ENCODE peak calls at places on chromosome 1, in ten cellular contexts. E is AG09319; L is GM13977; F is epithelial cell of esophagus; S is activated CD8-positive, alpha-beta T cell treated with anti-CD3 and anti-CD28 coated beads for 36 hours; X is heart left ventricle; P is lung; J is HFF-Myc; V is cardiac fibroblast; Q is astrocyte of the spinal cord. G is an unnamed sample.
A peak's percentile ranks its signal among the peaks of the same experiment; 100 is the strongest.

GRCh38 chr1:40384413-40384762 is 10.9 kb downstream of the SMAP2 start:
- DNase-seq in E (no peak), L (no peak), F (no peak), S (no peak), X (no peak), P (no peak), J (no peak), V (no peak), Q (no peak), G (no peak)

GRCh38 chr1:3473381-3473844 is 18.9 kb downstream of the ARHGEF16 start:
- DNase-seq in E (peak; percentile 56), L (no peak), F (peak; percentile 93), S (no peak), X (no peak), P (no peak), J (peak; percentile 74), V (peak; percentile 37), Q (peak; percentile 92), G (no peak)

GRCh38 chr1:212692774-212693644 is 6.6 kb downstream of the BATF3 start:
- DNase-seq in E (no peak), L (no peak), F (peak; percentile 78), S (no peak), X (no peak), P (no peak), J (no peak), V (peak; percentile 54), Q (no peak), G (peak; percentile 65)

GRCh38 chr1:201597551-201598230 is 58.8 kb downstream of the NAV1 start:
- DNase-seq in E (no peak), L (no peak), F (peak; percentile 63), S (no peak), X (peak; percentile 62), P (peak; percentile 94), J (no peak), V (no peak), Q (no peak), G (no peak)

GRCh38 chr1:47225430-47226100 is 6.5 kb downstream of the TAL1 start:
- DNase-seq in E (no peak), L (no peak), F (no peak), S (no peak), X (no peak), P (no peak), J (no peak), V (no peak), Q (no peak), G (peak; percentile 72)

GRCh38 chr1:184118051-184118450 is 66.5 kb downstream of the TSEN15 start:
- DNase-seq in E (peak; percentile 71), L (no peak), F (peak; percentile 94), S (no peak), X (no peak), P (no peak), J (peak; percentile 68), V (peak; percentile 93), Q (peak; percentile 90), G (no peak)

GRCh38 chr1:162302246-162302645 is 74.4 kb downstream of the SPATA46 start:
- DNase-seq in E (no peak), L (no peak), F (peak; percentile 63), S (no peak), X (no peak), P (no peak), J (no peak), V (peak; percentile 27), Q (no peak), G (no peak)

GRCh38 chr1:179881642-179882252 is 338 bp upstream of the TOR1AIP1 start:
- DNase-seq in E (peak; percentile 93), L (no peak), F (peak; percentile 87), S (no peak), X (no peak), P (no peak), J (no peak), V (no peak), Q (peak; percentile 96), G (no peak)

GRCh38 chr1:61432616-61433388 is 292.1 kb downstream of the TM2D1 start:
- DNase-seq in E (no peak), L (no peak), F (no peak), S (no peak), X (no peak), P (no peak), J (no peak), V (no peak), Q (no peak), G (no peak)

GRCh38 chr1:30334767-30335166 is 388.6 kb downstream of the MATN1 start:
- DNase-seq in E (no peak), L (no peak), F (no peak), S (no peak), X (peak; percentile 1), P (no peak), J (no peak), V (no peak), Q (no peak), G (no peak)

GRCh38 chr1:30338765-30339164 is 384.6 kb downstream of the MATN1 start:
- DNase-seq in E (no peak), L (no peak), F (no peak), S (no peak), X (no peak), P (no peak), J (no peak), V (no peak), Q (no peak), G (no peak)

GRCh38 chr1:30335389-30335996 is 387.9 kb downstream of the MATN1 start:
- DNase-seq in E (no peak), L (no peak), F (no peak), S (no peak), X (no peak), P (no peak), J (no peak), V (no peak), Q (no peak), G (peak; percentile 40)

GRCh38 chr1:30336550-30337426 is 386.6 kb downstream of the MATN1 start:
- DNase-seq in E (no peak), L (no peak), F (no peak), S (no peak), X (no peak), P (no peak), J (no peak), V (no peak), Q (no peak), G (peak; percentile 30)

DNA sequence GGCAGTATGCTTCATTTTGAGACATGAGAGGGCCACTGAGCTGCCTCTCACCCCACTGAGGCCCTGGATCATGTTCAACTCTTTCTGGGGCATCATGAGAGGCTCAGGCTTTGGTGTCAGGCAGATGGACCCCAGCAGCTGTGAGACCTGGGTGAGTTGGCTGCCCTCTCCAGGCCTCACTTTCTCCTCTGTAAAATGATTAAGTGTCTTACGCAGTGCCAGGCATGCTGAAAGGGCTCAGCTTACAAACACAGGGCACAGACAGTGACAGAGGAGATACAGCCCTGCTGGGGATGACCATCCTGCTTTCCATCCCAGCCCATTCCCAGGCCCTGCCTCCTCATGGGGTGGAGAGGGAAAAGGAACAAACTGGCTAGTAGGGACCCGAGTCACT is 387.4 kb downstream of the MATN1 start:
- DNase-seq in E (no peak), L (no peak), F (no peak), S (no peak), X (no peak), P (no peak), J (no peak), V (no peak), Q (no peak), G (peak; percentile 19)
- TF ChIP-seq CTCF in E (no peak), L (no peak), F (no peak), S (no peak), X (no peak), P (no peak), J (no peak), V (no peak), Q (no peak), G (no peak)

GRCh38 chr1:156623946-156624813 is 5.0 kb downstream of the HAPLN2 start:
- DNase-seq in E (no peak), L (peak; percentile 61), F (peak; percentile 48), S (peak; percentile 58), X (peak; percentile 49), P (no peak), J (no peak), V (peak; percentile 45), Q (peak; percentile 21), G (peak; percentile 94)
- TF ChIP-seq CTCF in E (peak; percentile 43), L (peak; percentile 58), F (peak; percentile 37), S (peak; percentile 40), X (peak; percentile 3), P (no peak), J (peak; percentile 48), V (peak; percentile 47), Q (peak; percentile 52), G (peak; percentile 72)

GRCh38 chr1:204476563-204476962 is 18.0 kb downstream of the PIK3C2B start:
- DNase-seq in E (no peak), L (no peak), F (no peak), S (no peak), X (no peak), P (no peak), J (no peak), V (no peak), Q (no peak), G (no peak)

GRCh38 chr1:204478921-204479320 is 15.7 kb downstream of the PIK3C2B start:
- DNase-seq in E (no peak), L (no peak), F (no peak), S (no peak), X (no peak), P (no peak), J (no peak), V (no peak), Q (no peak), G (no peak)

GRCh38 chr1:204477036-204477740 is 17.4 kb downstream of the PIK3C2B start:
- DNase-seq in E (no peak), L (no peak), F (no peak), S (no peak), X (no peak), P (no peak), J (no peak), V (no peak), Q (no peak), G (no peak)

GRCh38 chr1:204479387-204480136 is 15.0 kb downstream of the PIK3C2B start:
- DNase-seq in E (no peak), L (no peak), F (peak; percentile 94), S (no peak), X (no peak), P (no peak), J (no peak), V (no peak), Q (no peak), G (no peak)

DNA sequence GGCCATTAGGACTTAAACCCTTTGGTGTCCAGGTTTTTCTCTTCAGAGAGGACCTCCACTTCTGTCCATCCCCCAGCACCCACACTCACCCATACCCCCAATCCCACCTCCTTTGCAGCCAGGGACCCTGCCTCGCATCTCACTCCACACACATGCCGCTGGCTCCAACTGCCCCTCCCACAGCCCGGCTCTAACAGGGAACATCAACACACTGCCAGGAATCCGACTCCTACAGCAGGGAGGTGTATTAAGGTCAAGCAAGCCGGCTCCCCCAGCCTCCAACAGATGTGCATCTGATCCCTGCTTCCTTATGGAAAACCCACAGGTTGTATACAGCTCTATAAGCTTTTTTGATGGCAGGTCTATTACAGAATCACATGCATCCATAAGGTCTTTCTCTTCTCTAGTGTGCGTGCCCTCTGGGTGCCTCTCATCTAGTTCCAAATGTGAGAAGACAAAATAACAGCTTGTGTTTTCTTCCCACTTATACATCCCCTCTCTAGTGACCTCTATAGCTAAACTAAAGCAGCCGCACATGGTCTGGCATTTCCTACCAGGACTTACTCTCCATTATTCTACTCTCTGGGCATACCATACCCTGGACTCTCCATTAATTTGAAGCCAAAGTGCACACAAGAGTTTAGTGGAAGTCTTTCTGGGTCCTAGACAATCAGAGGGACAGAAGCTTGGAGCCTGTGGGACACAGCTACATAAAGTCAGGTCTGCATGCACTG is 16.3 kb downstream of the PIK3C2B start:
- DNase-seq in E (no peak), L (no peak), F (no peak), S (no peak), X (no peak), P (no peak), J (no peak), V (no peak), Q (no peak), G (no peak)
- TF ChIP-seq CTCF in E (no peak), L (no peak), F (no peak), S (no peak), X (no peak), P (no peak), J (no peak), V (no peak), Q (no peak), G (peak; percentile 31)

GRCh38 chr1:2322065-2322571 is 69.2 kb downstream of the MORN1 start:
- DNase-seq in E (peak; percentile 80), L (no peak), F (peak; percentile 51), S (no peak), X (peak; percentile 74), P (peak; percentile 56), J (no peak), V (peak; percentile 78), Q (peak; percentile 95), G (peak; percentile 69)
- TF ChIP-seq CTCF in E (peak; percentile 3), L (no peak), F (no peak), S (no peak), X (no peak), P (no peak), J (no peak), V (peak; percentile 12), Q (peak; percentile 13), G (no peak)

G was measured in endodermal cell.